ENCODE peak calls at places on chromosomes 5 and 9, in ten cellular contexts. B is GM12865; Z is NCI-H748 treated with DMSO at 0.1 percent for 48 hours; V is left colon; S is GM04504; X is NCI-H2171 treated with DMSO at 0.1 percent for 48 hours; W is MCF 10A; M is stimulated activated CD4-positive, alpha-beta T cell treated with anti-CD3 and anti-CD28 coated beads, Interleukin-15, amount 100 ng/mL, for 24 hours; E is AG09309; H is ovary. G is an unnamed sample.

GRCh38 chr5:149957855-149958254 is 2.7 kb upstream of the SLC26A2 start:
- DNase-seq in H (no peak), V (no peak), Z (no peak), W (no peak), S (no peak), E (no peak), B (no peak), M (no peak), X (no peak), G (no peak)

GRCh38 chr9:133505186-133505830 is 19.5 kb downstream of the MYMK start:
- DNase-seq in M (no peak), E (no peak), H (peak), V (no peak), X (no peak), B (no peak), W (no peak), S (no peak), Z (no peak), G (no peak)

GRCh38 chr9:96391021-96391765 is 7.7 kb upstream of the SLC35D2 start:
- DNase-seq in E (no peak), B (no peak), H (no peak), V (peak), S (no peak), X (no peak), Z (no peak), M (no peak), W (no peak), G (no peak)

GRCh38 chr5:5483350-5483749 is 60.9 kb downstream of the ICE1 start:
- DNase-seq in M (no peak), E (no peak), V (no peak), X (no peak), S (no peak), B (no peak), Z (no peak), H (no peak), W (no peak), G (no peak)

GRCh38 chr9:110148384-110148783 is 59.6 kb downstream of the C9orf152 start:
- DNase-seq in H (no peak), S (no peak), E (no peak), M (peak), W (no peak), V (no peak), X (no peak), B (peak), Z (no peak), G (peak)

GRCh38 chr5:76270214-76270613 is 132.9 kb upstream of the IQGAP2 start:
- DNase-seq in E (no peak), Z (no peak), V (no peak), M (peak), W (peak), H (no peak), X (no peak), S (no peak), B (peak), G (peak)

GRCh38 chr9:126027566-126027965 is 280.4 kb downstream of the PBX3 start:
- DNase-seq in W (no peak), V (no peak), B (no peak), Z (no peak), H (no peak), M (no peak), S (no peak), X (no peak), E (no peak), G (no peak)

GRCh38 chr5:135079760-135080159 is 45.7 kb upstream of the PITX1 start:
- DNase-seq in S (no peak), X (no peak), Z (no peak), B (no peak), W (no peak), M (no peak), H (no peak), E (no peak), V (no peak), G (no peak)

GRCh38 chr5:1547655-1548054 is 23.9 kb upstream of the LPCAT1 start:
- DNase-seq in V (no peak), Z (no peak), H (no peak), B (no peak), W (no peak), X (no peak), S (no peak), E (no peak), M (no peak), G (no peak)

GRCh38 chr9:72477862-72478564 is 43.4 kb upstream of the TMC1 start:
- DNase-seq in E (no peak), H (no peak), W (peak), S (peak), Z (no peak), B (peak), X (no peak), V (peak), M (peak), G (peak)